ENCODE peak calls at places on chromosomes 12 and 14, in eight cellular contexts. V is stimulated activated CD4-positive, alpha-beta T cell treated with anti-CD3 and anti-CD28 coated beads, Interleukin-2, amount 100 ng/mL, for 48 hours; R is lung microvascular endothelial cell; W is GM12878; G is kidney glomerular epithelial cell; S is AG04450; O is HuH-7.5; N is HT1080. B is an unnamed sample.

GRCh38 chr14:69314327-69314726 is 54.4 kb downstream of the GALNT16 start:
- DNase-seq in G (no peak), R (no peak), V (no peak), N (no peak), W (no peak), O (no peak), S (no peak), B (no peak)

GRCh38 chr14:91996951-91997371 is 42.9 kb downstream of the TRIP11 start:
- DNase-seq in S (peak), V (no peak), R (peak), O (peak), G (peak), N (peak), W (no peak), B (peak)

GRCh38 chr14:52267501-52268190 is at the start of gene PTGDR:
- DNase-seq in S (no peak), G (no peak), N (no peak), V (no peak), W (no peak), O (no peak), R (no peak), B (peak)

GRCh38 chr14:64147126-64147790 is 146.9 kb downstream of the ESR2 start:
- DNase-seq in G (no peak), O (no peak), S (peak), N (peak), R (peak), V (no peak), W (no peak), B (peak)

GRCh38 chr12:6200266-6201198 is at the start of gene CD9:
- DNase-seq in S (no peak), R (peak), O (peak), W (no peak), G (no peak), V (no peak), N (no peak), B (peak)

GRCh38 chr12:124568431-124569374 is 1.3 kb upstream of the NCOR2 start:
- DNase-seq in V (peak), N (peak), G (peak), O (no peak), R (peak), W (peak), S (peak), B (peak)

GRCh38 chr14:96486705-96487104 is 15.5 kb upstream of the PAPOLA start:
- DNase-seq in G (no peak), R (no peak), S (no peak), V (no peak), O (no peak), W (no peak), N (no peak), B (no peak)

GRCh38 chr12:6745751-6746525 is 7.0 kb downstream of the MLF2 start:
- DNase-seq in S (no peak), N (peak), V (no peak), G (peak), W (no peak), R (peak), O (no peak), B (no peak)

GRCh38 chr14:29462271-29462670 is 465.4 kb downstream of the PRKD1 start:
- DNase-seq in S (no peak), W (no peak), N (no peak), V (no peak), R (peak), G (peak), O (no peak), B (no peak)

GRCh38 chr14:64324461-64325255 is 30.5 kb upstream of the ESR2 start:
- DNase-seq in R (peak), W (no peak), G (no peak), V (no peak), N (peak), O (no peak), S (no peak), B (peak)

GRCh38 chr14:35365130-35366047 is 39.2 kb downstream of the NFKBIA start:
- DNase-seq in O (no peak), G (peak), R (peak), W (no peak), N (peak), S (no peak), V (peak), B (peak)

GRCh38 chr12:100450726-100451125 is 22.9 kb upstream of the NR1H4 start:
- DNase-seq in O (no peak), S (no peak), V (no peak), R (peak), G (peak), W (no peak), N (peak), B (no peak)

GRCh38 chr12:93098077-93098476 is 169.0 kb upstream of the EEA1 start:
- DNase-seq in W (peak), V (peak), S (no peak), R (peak), N (peak), G (no peak), O (no peak), B (peak)

GRCh38 chr12:131904346-131904745 is 9.9 kb downstream of the ULK1 start:
- DNase-seq in O (no peak), S (no peak), V (no peak), R (no peak), W (no peak), G (no peak), N (no peak), B (no peak)

GRCh38 chr12:121807656-121808347 is 4.0 kb downstream of the SETD1B start:
- DNase-seq in R (no peak), W (no peak), O (no peak), V (no peak), N (no peak), G (no peak), S (no peak), B (no peak)

GRCh38 chr14:45698462-45699134 is 445.6 kb upstream of the MIS18BP1 start:
- DNase-seq in V (no peak), N (no peak), G (peak), S (no peak), R (peak), O (no peak), W (no peak), B (no peak)

GRCh38 chr12:29782821-29783772 is 645 bp downstream of the TMTC1 start:
- DNase-seq in V (no peak), N (no peak), R (peak), S (no peak), O (no peak), W (no peak), G (no peak), B (peak)

GRCh38 chr12:54082402-54082892 is 28.8 kb downstream of the HOXC4 start:
- DNase-seq in V (peak), R (no peak), G (no peak), N (no peak), O (peak), W (no peak), S (no peak), B (peak)

GRCh38 chr14:62674833-62675232 is 370.4 kb downstream of the KCNH5 start:
- DNase-seq in N (no peak), O (no peak), W (no peak), S (no peak), G (no peak), V (no peak), R (no peak), B (no peak)

GRCh38 chr12:112308184-112308583 is 74.0 kb downstream of the HECTD4 start:
- DNase-seq in N (no peak), W (no peak), R (no peak), G (no peak), V (no peak), S (no peak), O (no peak), B (no peak)

GRCh38 chr14:81416233-81416927 is 16.3 kb upstream of the STON2 start:
- DNase-seq in G (no peak), V (no peak), S (no peak), R (no peak), W (no peak), O (no peak), N (peak), B (no peak)

GRCh38 chr12:72869025-72869424 is 596.9 kb downstream of the TRHDE start:
- DNase-seq in G (no peak), R (no peak), S (no peak), O (no peak), W (no peak), N (no peak), V (no peak), B (no peak)

GRCh38 chr12:12546314-12546772 is 16.3 kb downstream of the DUSP16 start:
- DNase-seq in S (no peak), O (peak), V (no peak), W (no peak), G (no peak), N (no peak), R (no peak), B (no peak)

GRCh38 chr12:116878567-116879508 is 2.4 kb downstream of the HRK start:
- DNase-seq in W (no peak), N (no peak), O (peak), R (no peak), V (no peak), S (no peak), G (no peak), B (peak)

GRCh38 chr12:128613821-128614220 is 209.9 kb downstream of the SLC15A4 start:
- DNase-seq in O (no peak), S (no peak), R (no peak), N (peak), W (no peak), G (no peak), V (no peak), B (no peak)

GRCh38 chr12:52202361-52203078 is 10.7 kb upstream of the KRT80 start:
- DNase-seq in W (no peak), N (no peak), S (no peak), O (no peak), V (no peak), R (no peak), G (peak), B (no peak)

GRCh38 chr14:103085106-103086091 is 1.4 kb downstream of the LBHD2 start:
- DNase-seq in V (no peak), S (no peak), G (no peak), R (no peak), O (no peak), W (no peak), N (no peak), B (no peak)

GRCh38 chr14:77375164-77375950 is 1.5 kb downstream of the TMED8 start:
- DNase-seq in G (no peak), S (no peak), O (no peak), W (no peak), V (no peak), N (no peak), R (no peak), B (no peak)

GRCh38 chr14:106491851-106492250 is 965.5 kb downstream of the TMEM121 start:
- DNase-seq in G (no peak), V (no peak), O (no peak), W (no peak), R (peak), N (peak), S (no peak), B (no peak)

GRCh38 chr12:94148841-94149780 is 734 bp downstream of the PLXNC1 start:
- DNase-seq in N (no peak), G (no peak), V (peak), R (peak), W (no peak), S (no peak), O (peak), B (no peak)

GRCh38 chr12:114671664-114672476 is 12.1 kb downstream of the TBX3 start:
- DNase-seq in G (no peak), N (no peak), S (no peak), V (no peak), W (no peak), R (no peak), O (peak), B (peak)

GRCh38 chr14:79516009-79516408 is 695.3 kb downstream of the DIO2 start:
- DNase-seq in O (no peak), R (no peak), N (no peak), V (no peak), G (no peak), W (no peak), S (no peak), B (no peak)

B was measured in astrocyte of the spinal cord.